ENCODE peak calls at places on chromosomes 2 and 18, in seven cellular contexts. One of them, this sample, is unnamed.
A peak's percentile ranks its signal among the peaks of the same experiment; 100 is the strongest.

GRCh38 chr2:45945182-45945779 is 293.8 kb downstream of the PRKCE start:
- DNase-seq in stimulated activated CD4-positive, alpha-beta T cell treated with anti-CD3 and anti-CD28 coated beads, Interleukin-4, amount 100 ng/mL, for 4 hours: no peak
- DNase-seq in fibroblast of villous mesenchyme: no peak
- DNase-seq in EL: no peak
- DNase-seq in kidney: no peak
- DNase-seq in WERI-Rb-1: no peak
- DNase-seq in AG08396: no peak
- DNase-seq in this sample: no peak

GRCh38 chr2:64730551-64731305 is 77.0 kb upstream of the SERTAD2 start:
- DNase-seq in kidney: no peak
- DNase-seq in AG08396: peak; percentile 72
- DNase-seq in fibroblast of villous mesenchyme: peak; percentile 75
- DNase-seq in EL: peak; percentile 84
- DNase-seq in WERI-Rb-1: no peak
- DNase-seq in stimulated activated CD4-positive, alpha-beta T cell treated with anti-CD3 and anti-CD28 coated beads, Interleukin-4, amount 100 ng/mL, for 4 hours: no peak
- DNase-seq in this sample: peak; percentile 71

GRCh38 chr2:39492095-39492590 is 55.1 kb upstream of the MAP4K3 start:
- DNase-seq in AG08396: peak; percentile 63
- DNase-seq in WERI-Rb-1: no peak
- DNase-seq in fibroblast of villous mesenchyme: peak; percentile 97
- DNase-seq in kidney: no peak
- DNase-seq in stimulated activated CD4-positive, alpha-beta T cell treated with anti-CD3 and anti-CD28 coated beads, Interleukin-4, amount 100 ng/mL, for 4 hours: no peak
- DNase-seq in EL: peak; percentile 91
- DNase-seq in this sample: no peak

GRCh38 chr2:217804338-217804737 is 198.5 kb downstream of the TNS1 start:
- DNase-seq in kidney: no peak
- DNase-seq in fibroblast of villous mesenchyme: no peak
- DNase-seq in AG08396: no peak
- DNase-seq in EL: no peak
- DNase-seq in WERI-Rb-1: no peak
- DNase-seq in stimulated activated CD4-positive, alpha-beta T cell treated with anti-CD3 and anti-CD28 coated beads, Interleukin-4, amount 100 ng/mL, for 4 hours: no peak
- DNase-seq in this sample: no peak

GRCh38 chr2:40218679-40219078 is 233.2 kb downstream of the SLC8A1 start:
- DNase-seq in WERI-Rb-1: no peak
- DNase-seq in fibroblast of villous mesenchyme: no peak
- DNase-seq in stimulated activated CD4-positive, alpha-beta T cell treated with anti-CD3 and anti-CD28 coated beads, Interleukin-4, amount 100 ng/mL, for 4 hours: no peak
- DNase-seq in EL: peak; percentile 61
- DNase-seq in kidney: peak; percentile 82
- DNase-seq in AG08396: no peak
- DNase-seq in this sample: peak; percentile 50

GRCh38 chr18:48791636-48792105 is 159.1 kb downstream of the SMAD7 start:
- DNase-seq in WERI-Rb-1: no peak
- DNase-seq in stimulated activated CD4-positive, alpha-beta T cell treated with anti-CD3 and anti-CD28 coated beads, Interleukin-4, amount 100 ng/mL, for 4 hours: no peak
- DNase-seq in AG08396: no peak
- DNase-seq in fibroblast of villous mesenchyme: no peak
- DNase-seq in kidney: no peak
- DNase-seq in EL: no peak
- DNase-seq in this sample: no peak

GRCh38 chr2:147345246-147345645 is 499.6 kb upstream of the ACVR2A start:
- DNase-seq in stimulated activated CD4-positive, alpha-beta T cell treated with anti-CD3 and anti-CD28 coated beads, Interleukin-4, amount 100 ng/mL, for 4 hours: no peak
- DNase-seq in kidney: no peak
- DNase-seq in AG08396: no peak
- DNase-seq in WERI-Rb-1: no peak
- DNase-seq in EL: peak; percentile 35
- DNase-seq in fibroblast of villous mesenchyme: peak; percentile 30
- DNase-seq in this sample: no peak

GRCh38 chr2:86038291-86039081 is 67.2 kb downstream of the POLR1A start:
- DNase-seq in AG08396: no peak
- DNase-seq in EL: peak; percentile 13
- DNase-seq in stimulated activated CD4-positive, alpha-beta T cell treated with anti-CD3 and anti-CD28 coated beads, Interleukin-4, amount 100 ng/mL, for 4 hours: no peak
- DNase-seq in WERI-Rb-1: no peak
- DNase-seq in fibroblast of villous mesenchyme: peak; percentile 92
- DNase-seq in kidney: no peak
- DNase-seq in this sample: no peak

GRCh38 chr2:45888167-45888566 is 236.7 kb downstream of the PRKCE start:
- DNase-seq in kidney: no peak
- DNase-seq in fibroblast of villous mesenchyme: peak; percentile 84
- DNase-seq in stimulated activated CD4-positive, alpha-beta T cell treated with anti-CD3 and anti-CD28 coated beads, Interleukin-4, amount 100 ng/mL, for 4 hours: no peak
- DNase-seq in WERI-Rb-1: no peak
- DNase-seq in EL: peak; percentile 58
- DNase-seq in AG08396: peak; percentile 63
- DNase-seq in this sample: no peak

GRCh38 chr2:196213252-196213651 is 41.9 kb upstream of the STK17B start:
- DNase-seq in EL: no peak
- DNase-seq in fibroblast of villous mesenchyme: no peak
- DNase-seq in kidney: no peak
- DNase-seq in stimulated activated CD4-positive, alpha-beta T cell treated with anti-CD3 and anti-CD28 coated beads, Interleukin-4, amount 100 ng/mL, for 4 hours: no peak
- DNase-seq in AG08396: no peak
- DNase-seq in WERI-Rb-1: no peak
- DNase-seq in this sample: no peak

GRCh38 chr2:8597526-8598225 is 84.2 kb upstream of the ID2 start:
- DNase-seq in WERI-Rb-1: peak; percentile 78
- DNase-seq in kidney: no peak
- DNase-seq in AG08396: no peak
- DNase-seq in fibroblast of villous mesenchyme: no peak
- DNase-seq in EL: no peak
- DNase-seq in stimulated activated CD4-positive, alpha-beta T cell treated with anti-CD3 and anti-CD28 coated beads, Interleukin-4, amount 100 ng/mL, for 4 hours: no peak
- DNase-seq in this sample: no peak